ENCODE peak calls at places on chromosome 9, in nine cellular contexts. O is colonic mucosa; C is heart left ventricle; H is esophagus muscularis mucosa; M is upper lobe of right lung; W is CD4-positive, alpha-beta memory T cell; B is lower leg skin; P is GM23248; L is cardiac fibroblast. I is an unnamed sample.

GRCh38 chr9:118651511-118651910 is 717.7 kb downstream of the BRINP1 start:
- DNase-seq in O (no peak), C (no peak), H (no peak), M (no peak), W (no peak), B (no peak), P (no peak), L (no peak), I (no peak)

GRCh38 chr9:113509463-113509862 is 45.9 kb downstream of the RGS3 start:
- DNase-seq in O (no peak), C (no peak), H (no peak), M (peak), W (no peak), B (no peak), P (peak), L (peak), I (no peak)

GRCh38 chr9:32627394-32627954 is 8.0 kb downstream of the TAF1L start:
- DNase-seq in O (no peak), C (no peak), H (no peak), M (no peak), W (no peak), B (no peak), P (no peak), L (no peak), I (no peak)

GRCh38 chr9:132645306-132645705 is 24.5 kb downstream of the DDX31 start:
- DNase-seq in O (no peak), C (no peak), H (no peak), M (no peak), W (no peak), B (peak), P (no peak), L (no peak), I (no peak)

GRCh38 chr9:76401580-76402354 is 7.5 kb upstream of the RFK start:
- DNase-seq in O (peak), C (no peak), H (no peak), M (no peak), W (no peak), B (no peak), P (peak), L (no peak), I (no peak)

GRCh38 chr9:97802276-97802675 is 50.8 kb upstream of the FOXE1 start:
- DNase-seq in O (no peak), C (no peak), H (peak), M (no peak), W (no peak), B (no peak), P (peak), L (no peak), I (no peak)

GRCh38 chr9:137294091-137294683 is 7.9 kb downstream of the NRARP start:
- DNase-seq in O (peak), C (no peak), H (no peak), M (peak), W (no peak), B (no peak), P (peak), L (peak), I (peak)

GRCh38 chr9:32708480-32709150 is 73.1 kb upstream of the TAF1L start:
- DNase-seq in O (no peak), C (no peak), H (no peak), M (no peak), W (no peak), B (no peak), P (no peak), L (no peak), I (no peak)

GRCh38 chr9:130732131-130732530 is 38.6 kb downstream of the EXOSC2 start:
- DNase-seq in O (no peak), C (no peak), H (no peak), M (no peak), W (no peak), B (no peak), P (peak), L (peak), I (no peak)

GRCh38 chr9:96450613-96451544 is 910 bp downstream of the HABP4 start:
- DNase-seq in O (peak), C (peak), H (no peak), M (peak), W (peak), B (peak), P (peak), L (peak), I (no peak)

GRCh38 chr9:2355594-2355993 is 266.0 kb upstream of the VLDLR start:
- DNase-seq in O (no peak), C (no peak), H (peak), M (no peak), W (no peak), B (no peak), P (no peak), L (no peak), I (no peak)

GRCh38 chr9:113737414-113738271 is 138.5 kb upstream of the ZNF618 start:
- DNase-seq in O (peak), C (no peak), H (peak), M (no peak), W (peak), B (no peak), P (peak), L (peak), I (peak)

GRCh38 chr9:35267716-35268115 is 105.9 kb downstream of the UNC13B start:
- DNase-seq in O (no peak), C (no peak), H (no peak), M (no peak), W (no peak), B (no peak), P (peak), L (peak), I (no peak)

GRCh38 chr9:22657713-22658112 is 211.1 kb downstream of the DMRTA1 start:
- DNase-seq in O (no peak), C (no peak), H (no peak), M (no peak), W (no peak), B (no peak), P (peak), L (peak), I (no peak)

GRCh38 chr9:38371495-38371894 is 21.0 kb upstream of the ALDH1B1 start:
- DNase-seq in O (peak), C (no peak), H (no peak), M (no peak), W (peak), B (peak), P (peak), L (peak), I (no peak)

GRCh38 chr9:68870049-68870448 is 143.9 kb downstream of the PRKACG start:
- DNase-seq in O (no peak), C (no peak), H (no peak), M (no peak), W (no peak), B (no peak), P (no peak), L (no peak), I (no peak)

GRCh38 chr9:34995288-34996060 is 5.9 kb downstream of the DNAJB5 start:
- DNase-seq in O (no peak), C (no peak), H (peak), M (no peak), W (no peak), B (peak), P (peak), L (peak), I (no peak)

GRCh38 chr9:136694163-136694864 is 7.1 kb upstream of the AGPAT2 start:
- DNase-seq in O (peak), C (no peak), H (no peak), M (peak), W (no peak), B (no peak), P (peak), L (peak), I (no peak)

GRCh38 chr9:68978054-68978453 is 35.9 kb downstream of the PRKACG start:
- DNase-seq in O (peak), C (no peak), H (no peak), M (no peak), W (no peak), B (no peak), P (no peak), L (no peak), I (no peak)

GRCh38 chr9:72775570-72775969 is 177.3 kb downstream of the ALDH1A1 start:
- DNase-seq in O (no peak), C (no peak), H (no peak), M (no peak), W (no peak), B (no peak), P (no peak), L (no peak), I (no peak)

GRCh38 chr9:104802110-104802509 is 38.2 kb downstream of the NIPSNAP3B start:
- DNase-seq in O (no peak), C (no peak), H (no peak), M (no peak), W (no peak), B (no peak), P (peak), L (no peak), I (no peak)

GRCh38 chr9:130448035-130448624 is 3.4 kb downstream of the ASS1 start:
- DNase-seq in O (no peak), C (no peak), H (no peak), M (no peak), W (no peak), B (no peak), P (peak), L (peak), I (peak)

GRCh38 chr9:121569266-121569648 is 69.6 kb upstream of the GGTA1 start:
- DNase-seq in O (no peak), C (no peak), H (no peak), M (no peak), W (no peak), B (no peak), P (peak), L (no peak), I (no peak)
- H3K4me3 ChIP-seq in O (no peak), C (no peak), H (peak), M (no peak), W (no peak), B (no peak), P (no peak), L (no peak), I (no peak)

DNA sequence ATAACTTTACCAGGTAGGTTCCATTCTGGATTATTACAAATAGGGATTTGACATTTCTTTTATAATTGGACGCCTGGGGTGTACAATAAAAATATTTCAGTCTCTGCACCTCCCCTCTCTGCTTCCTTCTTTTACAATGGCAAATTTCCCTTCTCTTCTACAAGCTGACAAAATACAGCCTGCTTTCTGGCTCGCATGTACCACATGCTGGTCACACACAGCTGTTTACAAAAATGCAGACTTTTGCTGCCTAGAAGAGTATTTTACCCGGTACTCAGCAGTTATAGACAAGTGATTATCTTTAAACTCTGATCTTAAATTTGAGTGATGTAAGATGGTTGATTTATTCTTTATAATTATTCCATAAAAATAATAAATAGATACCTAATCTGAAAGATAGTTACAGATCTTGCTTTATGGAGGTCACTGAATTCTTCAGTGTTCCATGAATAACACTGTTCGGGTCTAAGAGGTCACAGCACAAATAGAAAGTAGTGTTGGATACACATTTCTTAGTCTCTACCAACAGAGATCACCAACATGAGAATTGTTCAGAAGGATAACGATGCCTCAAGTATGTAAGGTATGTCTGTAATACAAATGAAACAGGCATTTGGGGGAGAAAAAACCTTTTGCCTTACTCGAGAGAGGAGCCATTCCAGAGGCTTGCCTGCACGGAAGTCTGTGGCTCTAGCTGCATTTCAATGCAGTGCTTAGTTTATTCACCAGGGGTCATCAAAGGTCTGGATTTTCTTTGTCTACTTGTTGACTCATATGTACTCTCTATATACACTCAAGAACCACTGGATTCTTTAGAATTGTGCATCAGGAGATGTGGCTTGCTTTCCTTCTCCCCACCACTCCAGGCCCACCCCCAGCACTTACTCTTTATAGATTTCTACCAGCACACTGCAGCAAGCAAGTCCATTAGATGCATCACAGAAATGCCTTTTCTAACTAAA is 206.6 kb upstream of the RFX3 start:
- DNase-seq in O (peak), C (no peak), H (no peak), M (no peak), W (peak), B (no peak), P (peak), L (peak), I (peak)
- H3K4me3 ChIP-seq in O (no peak), C (no peak), H (no peak), M (peak), W (no peak), B (no peak), P (peak), L (no peak), I (peak)

GRCh38 chr9:127926961-127927456 is 3.6 kb downstream of the PIP5KL1 start:
- DNase-seq in O (no peak), C (no peak), H (no peak), M (no peak), W (no peak), B (no peak), P (peak), L (no peak), I (no peak)

GRCh38 chr9:127927457-127928231 is 2.9 kb downstream of the PIP5KL1 start:
- DNase-seq in O (peak), C (no peak), H (no peak), M (peak), W (peak), B (no peak), P (peak), L (no peak), I (no peak)

GRCh38 chr9:127929044-127929979 is 1.3 kb downstream of the PIP5KL1 start:
- DNase-seq in O (no peak), C (no peak), H (no peak), M (no peak), W (no peak), B (no peak), P (no peak), L (no peak), I (no peak)

GRCh38 chr9:127930298-127931091 is at the start of gene PIP5KL1:
- DNase-seq in O (peak), C (peak), H (peak), M (peak), W (peak), B (peak), P (peak), L (peak), I (no peak)

DNA sequence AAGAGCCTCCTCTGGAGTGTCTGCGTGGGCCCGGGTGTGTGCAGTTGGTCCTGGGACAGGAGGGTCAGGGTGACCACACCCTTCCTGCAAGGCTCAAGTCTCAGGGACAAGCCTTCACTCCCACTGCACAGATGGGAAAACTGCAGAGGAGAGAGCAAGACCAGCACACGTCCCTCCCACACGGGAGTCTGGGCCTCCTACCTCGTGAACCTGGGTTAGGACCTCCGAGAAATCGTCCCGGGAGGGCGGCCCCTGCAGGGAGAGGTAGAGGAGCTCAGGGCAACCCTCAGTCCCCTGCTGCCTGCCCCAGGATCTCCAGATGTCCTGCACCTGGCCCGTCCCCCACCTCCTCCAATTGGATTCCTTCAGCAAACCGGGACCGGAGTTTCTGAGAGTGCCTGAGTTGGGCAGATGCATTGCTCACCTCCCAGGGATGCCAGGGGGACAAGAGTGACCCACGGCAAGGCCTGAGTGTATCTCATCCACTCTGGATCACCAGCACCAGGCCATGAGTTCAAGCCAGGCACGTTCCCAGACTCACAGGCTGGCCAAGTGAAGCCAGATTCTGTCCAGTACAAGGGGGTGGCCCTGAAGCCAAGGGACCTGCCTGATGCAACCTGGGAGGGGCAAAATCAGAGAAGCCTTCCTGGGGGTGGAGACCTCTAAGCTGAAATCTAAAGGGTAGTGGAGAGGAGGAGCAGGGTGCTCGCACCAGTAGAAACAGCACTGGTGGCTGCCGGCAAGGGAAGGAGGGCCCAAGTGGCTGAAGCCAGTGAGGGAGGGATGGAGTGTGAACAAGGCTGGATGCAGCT is 2.1 kb downstream of the PIP5KL1 start:
- DNase-seq in O (no peak), C (no peak), H (no peak), M (no peak), W (no peak), B (no peak), P (peak), L (no peak), I (no peak)
- H3K4me3 ChIP-seq in O (no peak), C (no peak), H (no peak), M (no peak), W (no peak), B (no peak), P (no peak), L (no peak), I (no peak)

GRCh38 chr9:114837923-114838322 is 32.1 kb upstream of the TNFSF15 start:
- DNase-seq in O (no peak), C (no peak), H (no peak), M (no peak), W (no peak), B (no peak), P (peak), L (no peak), I (no peak)
- H3K4me3 ChIP-seq in O (no peak), C (no peak), H (no peak), M (no peak), W (no peak), B (no peak), P (no peak), L (no peak), I (no peak)

GRCh38 chr9:134616341-134616740 is 25.3 kb upstream of the COL5A1 start:
- DNase-seq in O (no peak), C (no peak), H (no peak), M (no peak), W (no peak), B (no peak), P (peak), L (no peak), I (no peak)
- H3K4me3 ChIP-seq in O (no peak), C (no peak), H (no peak), M (no peak), W (no peak), B (no peak), P (no peak), L (no peak), I (no peak)

DNA sequence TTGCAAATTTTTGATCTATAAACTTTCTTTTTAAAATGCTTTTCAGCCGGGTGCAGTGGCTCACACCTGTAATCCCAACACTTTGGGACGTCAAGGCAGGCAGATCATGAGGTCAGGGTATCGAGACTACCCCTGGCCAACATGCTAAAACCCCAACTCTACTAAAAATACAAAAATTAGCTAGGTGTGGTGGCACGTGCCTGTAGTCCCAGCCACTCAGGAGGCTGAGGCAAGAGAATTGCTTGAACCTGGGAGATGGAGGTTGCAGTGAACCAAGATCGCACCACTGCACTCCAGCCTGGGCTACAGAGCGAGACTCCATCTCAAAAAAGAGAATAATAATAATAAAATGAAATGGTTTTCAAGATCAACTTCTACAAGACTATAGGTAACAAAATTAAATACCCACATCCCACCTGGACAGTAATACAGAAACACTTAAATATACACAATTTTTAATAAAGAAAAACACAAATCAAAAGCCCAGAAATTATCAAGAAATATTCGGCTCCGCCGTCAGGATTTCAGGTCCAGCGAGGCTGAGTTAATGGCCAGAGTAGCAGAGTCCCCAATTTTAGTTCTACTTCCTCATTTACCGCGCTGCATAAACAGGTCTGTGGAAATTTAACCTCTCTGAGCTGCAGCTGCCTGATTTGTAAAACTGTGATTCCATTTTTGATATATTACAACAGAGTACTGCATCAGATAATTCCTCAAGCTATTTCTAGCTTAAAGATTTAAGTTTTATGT is 4.0 kb downstream of the TUT7 start:
- DNase-seq in O (no peak), C (no peak), H (no peak), M (no peak), W (no peak), B (no peak), P (no peak), L (no peak), I (no peak)
- H3K4me3 ChIP-seq in O (no peak), C (no peak), H (peak), M (peak), W (no peak), B (no peak), P (peak), L (no peak), I (no peak)

DNA sequence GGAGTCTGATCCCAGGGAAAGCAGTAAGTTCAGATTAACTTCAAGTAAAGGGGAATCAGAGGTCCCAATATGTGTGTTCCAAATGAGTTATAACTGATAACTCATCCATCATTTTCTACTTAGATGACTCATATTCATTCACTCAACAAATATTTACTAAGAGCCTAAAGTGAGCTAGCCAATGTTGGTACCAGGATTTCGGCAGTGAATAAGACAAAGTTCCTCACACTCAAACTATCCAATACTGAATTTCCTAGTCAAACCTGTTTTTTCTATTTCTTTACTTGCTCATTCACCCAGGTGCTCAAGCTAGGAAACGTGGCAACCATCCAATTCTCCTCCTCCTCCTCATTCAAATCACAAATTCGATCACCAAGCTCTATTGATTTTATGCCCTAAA is 25.8 kb downstream of the FBXW2 start:
- DNase-seq in O (no peak), C (no peak), H (no peak), M (no peak), W (no peak), B (no peak), P (no peak), L (no peak), I (no peak)
- H3K4me3 ChIP-seq in O (no peak), C (no peak), H (no peak), M (no peak), W (no peak), B (no peak), P (no peak), L (no peak), I (no peak)

GRCh38 chr9:17906204-17906840 is 327.5 kb downstream of the SH3GL2 start:
- DNase-seq in O (peak), C (peak), H (no peak), M (peak), W (no peak), B (no peak), P (peak), L (peak), I (no peak)
- H3K4me3 ChIP-seq in O (peak), C (peak), H (peak), M (peak), W (no peak), B (no peak), P (no peak), L (no peak), I (no peak)